ENCODE peak calls at places on chromosomes 16 and 17, in ten cellular contexts. A, T, D, R, Y, W, Q, M, C and K are unnamed samples.

GRCh38 chr17:50830994-50831393 is 4.4 kb upstream of the WFIKKN2 start:
- DNase-seq in A (no peak), T (no peak), D (no peak), R (no peak), Y (no peak), W (no peak), Q (no peak), M (no peak), C (no peak), K (no peak)

GRCh38 chr17:20313891-20314290 is 153.4 kb downstream of the LGALS9B start:
- DNase-seq in A (no peak), T (no peak), D (no peak), R (no peak), Y (no peak), W (no peak), Q (no peak), M (no peak), C (no peak), K (no peak)

GRCh38 chr17:83193336-83194188 is 114.2 kb downstream of the METRNL start:
- DNase-seq in A (no peak), T (no peak), D (no peak), R (peak), Y (no peak), W (peak), Q (no peak), M (peak), C (no peak), K (no peak)

GRCh38 chr16:30355954-30356308 is 823 bp upstream of the CD2BP2 start:
- DNase-seq in A (no peak), T (no peak), D (no peak), R (no peak), Y (no peak), W (no peak), Q (no peak), M (no peak), C (no peak), K (no peak)

GRCh38 chr17:82648761-82649474 is 674 bp upstream of the WDR45B start:
- DNase-seq in A (peak), T (no peak), D (peak), R (peak), Y (no peak), W (peak), Q (peak), M (peak), C (peak), K (peak)

GRCh38 chr16:60771138-60771537 is 1265.1 kb downstream of the CDH8 start:
- DNase-seq in A (no peak), T (no peak), D (no peak), R (no peak), Y (no peak), W (no peak), Q (no peak), M (no peak), C (no peak), K (no peak)

GRCh38 chr16:346587-346986 is 5.9 kb downstream of the AXIN1 start:
- DNase-seq in A (no peak), T (no peak), D (no peak), R (no peak), Y (peak), W (peak), Q (peak), M (no peak), C (no peak), K (no peak)

GRCh38 chr16:75385507-75386152 is 47.7 kb downstream of the CFDP1 start:
- DNase-seq in A (no peak), T (peak), D (peak), R (no peak), Y (peak), W (no peak), Q (peak), M (no peak), C (peak), K (no peak)

GRCh38 chr16:49936791-49937190 is 80.9 kb upstream of the ZNF423 start:
- DNase-seq in A (no peak), T (no peak), D (no peak), R (no peak), Y (no peak), W (peak), Q (no peak), M (no peak), C (no peak), K (no peak)

GRCh38 chr17:60602385-60602742 is 2.4 kb downstream of the PPM1D start:
- DNase-seq in A (peak), T (no peak), D (no peak), R (no peak), Y (no peak), W (no peak), Q (no peak), M (no peak), C (peak), K (no peak)

GRCh38 chr17:6497496-6498221 is 53.4 kb downstream of the PIMREG start:
- DNase-seq in A (no peak), T (no peak), D (no peak), R (no peak), Y (no peak), W (peak), Q (no peak), M (no peak), C (no peak), K (no peak)

GRCh38 chr17:6494239-6494941 is 50.1 kb downstream of the PIMREG start:
- DNase-seq in A (no peak), T (no peak), D (no peak), R (no peak), Y (no peak), W (peak), Q (no peak), M (no peak), C (no peak), K (no peak)

GRCh38 chr17:6496636-6497441 is 52.6 kb downstream of the PIMREG start:
- DNase-seq in A (no peak), T (no peak), D (no peak), R (no peak), Y (no peak), W (peak), Q (no peak), M (no peak), C (no peak), K (no peak)

GRCh38 chr17:6496116-6496481 is 51.8 kb downstream of the PIMREG start:
- DNase-seq in A (peak), T (no peak), D (no peak), R (no peak), Y (no peak), W (peak), Q (no peak), M (no peak), C (no peak), K (no peak)

GRCh38 chr17:6495450-6496115 is 51.3 kb downstream of the PIMREG start:
- DNase-seq in A (no peak), T (no peak), D (no peak), R (no peak), Y (no peak), W (peak), Q (no peak), M (no peak), C (no peak), K (no peak)
- TF ChIP-seq CTCF in A (no peak), T (no peak), D (no peak), R (no peak), Y (peak), W (no peak), Q (no peak), M (no peak), C (no peak), K (peak)

GRCh38 chr16:57720142-57720575 is 15.4 kb upstream of the KATNB1 start:
- DNase-seq in A (peak), T (no peak), D (peak), R (peak), Y (peak), W (no peak), Q (peak), M (peak), C (peak), K (peak)
- TF ChIP-seq CTCF in A (peak), T (peak), D (peak), R (peak), Y (peak), W (no peak), Q (peak), M (no peak), C (peak), K (peak)

GRCh38 chr17:63949576-63950250 is 17.6 kb upstream of the CD79B start:
- DNase-seq in A (no peak), T (no peak), D (no peak), R (no peak), Y (no peak), W (no peak), Q (no peak), M (no peak), C (no peak), K (no peak)

GRCh38 chr17:63948521-63948920 is 16.4 kb upstream of the CD79B start:
- DNase-seq in A (no peak), T (no peak), D (no peak), R (no peak), Y (no peak), W (no peak), Q (no peak), M (no peak), C (no peak), K (no peak)

GRCh38 chr17:63947711-63948330 is 15.7 kb upstream of the CD79B start:
- DNase-seq in A (no peak), T (no peak), D (no peak), R (no peak), Y (no peak), W (no peak), Q (no peak), M (no peak), C (no peak), K (no peak)

GRCh38 chr17:63954402-63955063 is 18.2 kb downstream of the SCN4A start:
- DNase-seq in A (no peak), T (no peak), D (no peak), R (no peak), Y (no peak), W (no peak), Q (no peak), M (no peak), C (no peak), K (no peak)

GRCh38 chr17:63950940-63951907 is 19.1 kb upstream of the CD79B start:
- DNase-seq in A (peak), T (no peak), D (peak), R (no peak), Y (no peak), W (no peak), Q (peak), M (peak), C (peak), K (peak)
- TF ChIP-seq CTCF in A (no peak), T (no peak), D (peak), R (no peak), Y (no peak), W (peak), Q (no peak), M (no peak), C (peak), K (peak)

GRCh38 chr17:8893621-8894020 is 26.1 kb upstream of the PIK3R6 start:
- DNase-seq in A (no peak), T (no peak), D (no peak), R (no peak), Y (no peak), W (no peak), Q (no peak), M (no peak), C (no peak), K (no peak)

GRCh38 chr17:8893059-8893458 is 25.6 kb upstream of the PIK3R6 start:
- DNase-seq in A (no peak), T (no peak), D (no peak), R (no peak), Y (no peak), W (no peak), Q (no peak), M (no peak), C (no peak), K (no peak)

GRCh38 chr17:8896087-8896486 is 28.6 kb upstream of the PIK3R6 start:
- DNase-seq in A (no peak), T (no peak), D (no peak), R (no peak), Y (no peak), W (no peak), Q (no peak), M (no peak), C (no peak), K (no peak)

GRCh38 chr17:8894189-8894611 is 26.7 kb upstream of the PIK3R6 start:
- DNase-seq in A (no peak), T (no peak), D (no peak), R (no peak), Y (no peak), W (no peak), Q (no peak), M (no peak), C (no peak), K (no peak)

DNA sequence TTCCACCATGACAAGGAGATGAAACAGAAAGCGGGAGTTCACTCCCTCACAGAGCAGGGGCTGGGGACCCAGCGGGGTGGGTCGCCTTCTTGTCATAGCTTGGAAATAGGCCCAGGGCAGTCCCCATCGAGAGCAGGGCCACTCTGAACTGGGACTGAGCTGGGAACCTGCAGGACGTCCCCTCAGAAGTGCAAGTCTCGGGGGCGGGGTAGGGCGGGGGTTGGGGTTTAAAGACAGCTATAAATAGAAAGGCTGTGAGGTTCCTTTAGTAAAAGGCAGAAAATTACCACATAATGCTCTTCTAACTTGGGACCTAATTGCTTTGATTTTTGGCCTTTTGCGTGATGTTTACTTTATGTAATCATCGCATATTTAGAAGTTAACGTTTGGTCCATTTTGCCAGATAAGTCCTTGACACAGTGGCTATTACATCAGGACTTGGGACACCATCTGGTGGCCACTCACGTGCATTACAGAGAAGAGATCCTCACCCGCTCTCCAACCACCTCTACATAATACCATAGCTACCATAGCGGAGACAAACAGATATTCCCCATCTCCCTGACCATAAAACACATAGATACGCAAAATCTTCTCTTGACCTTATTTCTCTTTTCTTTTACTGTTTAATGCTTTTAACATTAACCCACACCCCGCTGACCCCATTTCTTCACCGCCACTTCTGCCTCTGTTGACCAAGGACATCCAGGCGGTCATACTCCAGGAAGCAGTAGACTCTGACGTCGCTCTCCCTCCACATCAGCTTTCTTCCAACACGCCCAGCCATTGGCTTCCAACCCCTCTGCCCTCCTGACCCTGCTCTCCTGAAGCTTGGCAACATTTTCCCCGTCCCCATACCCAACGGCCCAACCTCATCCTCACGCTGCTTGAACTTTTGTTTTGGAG is 27.5 kb upstream of the PIK3R6 start:
- DNase-seq in A (peak), T (peak), D (peak), R (peak), Y (peak), W (no peak), Q (peak), M (peak), C (peak), K (no peak)
- TF ChIP-seq CTCF in A (peak), T (peak), D (peak), R (peak), Y (peak), W (peak), Q (peak), M (no peak), C (peak), K (peak)